ENCODE peak calls at places on chromosome 6, in five cellular contexts. One of them, this sample, is unnamed.

GRCh38 chr6:168272379-168273011 is 47.1 kb downstream of the DACT2 start:
- ATAC-seq in left cardiac atrium: no peak
- ATAC-seq in heart left ventricle: no peak
- ATAC-seq in lung: no peak
- ATAC-seq in stimulated activated naive CD8-positive, alpha-beta T cell treated with anti-CD3 and anti-CD28 coated beads, Interleukin-15, amount 100 ng/mL, for 72 hours: no peak
- ATAC-seq in this sample: no peak

GRCh38 chr6:125748534-125749111 is 809 bp upstream of the HEY2 start:
- ATAC-seq in stimulated activated naive CD8-positive, alpha-beta T cell treated with anti-CD3 and anti-CD28 coated beads, Interleukin-15, amount 100 ng/mL, for 72 hours: no peak
- ATAC-seq in heart left ventricle: no peak
- ATAC-seq in left cardiac atrium: no peak
- ATAC-seq in lung: no peak
- ATAC-seq in this sample: no peak

GRCh38 chr6:134204031-134204430 is 113.9 kb downstream of the SGK1 start:
- ATAC-seq in heart left ventricle: no peak
- ATAC-seq in left cardiac atrium: no peak
- ATAC-seq in lung: no peak
- ATAC-seq in stimulated activated naive CD8-positive, alpha-beta T cell treated with anti-CD3 and anti-CD28 coated beads, Interleukin-15, amount 100 ng/mL, for 72 hours: no peak
- ATAC-seq in this sample: no peak

GRCh38 chr6:154399097-154399496 is 42.5 kb upstream of the IPCEF1 start:
- ATAC-seq in heart left ventricle: no peak
- ATAC-seq in stimulated activated naive CD8-positive, alpha-beta T cell treated with anti-CD3 and anti-CD28 coated beads, Interleukin-15, amount 100 ng/mL, for 72 hours: no peak
- ATAC-seq in left cardiac atrium: no peak
- ATAC-seq in lung: no peak
- ATAC-seq in this sample: no peak

GRCh38 chr6:153129873-153130514 is 1.1 kb downstream of the RGS17 start:
- ATAC-seq in left cardiac atrium: no peak
- ATAC-seq in lung: no peak
- ATAC-seq in stimulated activated naive CD8-positive, alpha-beta T cell treated with anti-CD3 and anti-CD28 coated beads, Interleukin-15, amount 100 ng/mL, for 72 hours: peak
- ATAC-seq in heart left ventricle: no peak
- ATAC-seq in this sample: no peak

GRCh38 chr6:147043994-147044477 is 160.2 kb upstream of the STXBP5 start:
- ATAC-seq in heart left ventricle: no peak
- ATAC-seq in lung: no peak
- ATAC-seq in stimulated activated naive CD8-positive, alpha-beta T cell treated with anti-CD3 and anti-CD28 coated beads, Interleukin-15, amount 100 ng/mL, for 72 hours: no peak
- ATAC-seq in left cardiac atrium: no peak
- ATAC-seq in this sample: no peak

GRCh38 chr6:4313044-4313686 is 177.8 kb upstream of the ECI2 start:
- ATAC-seq in left cardiac atrium: peak
- ATAC-seq in heart left ventricle: peak
- ATAC-seq in lung: peak
- ATAC-seq in stimulated activated naive CD8-positive, alpha-beta T cell treated with anti-CD3 and anti-CD28 coated beads, Interleukin-15, amount 100 ng/mL, for 72 hours: no peak
- ATAC-seq in this sample: no peak

GRCh38 chr6:17863971-17864754 is 123.3 kb downstream of the KIF13A start:
- ATAC-seq in heart left ventricle: peak
- ATAC-seq in stimulated activated naive CD8-positive, alpha-beta T cell treated with anti-CD3 and anti-CD28 coated beads, Interleukin-15, amount 100 ng/mL, for 72 hours: no peak
- ATAC-seq in lung: no peak
- ATAC-seq in left cardiac atrium: no peak
- ATAC-seq in this sample: no peak

GRCh38 chr6:87907521-87907920 is 140.1 kb upstream of the SPACA1 start:
- ATAC-seq in left cardiac atrium: no peak
- ATAC-seq in lung: no peak
- ATAC-seq in heart left ventricle: no peak
- ATAC-seq in stimulated activated naive CD8-positive, alpha-beta T cell treated with anti-CD3 and anti-CD28 coated beads, Interleukin-15, amount 100 ng/mL, for 72 hours: peak
- ATAC-seq in this sample: peak

GRCh38 chr6:167795874-167796667 is 30.6 kb upstream of the AFDN start:
- ATAC-seq in left cardiac atrium: peak
- ATAC-seq in heart left ventricle: peak
- ATAC-seq in lung: peak
- ATAC-seq in stimulated activated naive CD8-positive, alpha-beta T cell treated with anti-CD3 and anti-CD28 coated beads, Interleukin-15, amount 100 ng/mL, for 72 hours: peak
- ATAC-seq in this sample: no peak

GRCh38 chr6:83885984-83886383 is 26.5 kb downstream of the CYB5R4 start:
- ATAC-seq in lung: no peak
- ATAC-seq in left cardiac atrium: no peak
- ATAC-seq in stimulated activated naive CD8-positive, alpha-beta T cell treated with anti-CD3 and anti-CD28 coated beads, Interleukin-15, amount 100 ng/mL, for 72 hours: no peak
- ATAC-seq in heart left ventricle: no peak
- ATAC-seq in this sample: no peak

GRCh38 chr6:143187173-143187908 is 126.7 kb downstream of the AIG1 start:
- ATAC-seq in stimulated activated naive CD8-positive, alpha-beta T cell treated with anti-CD3 and anti-CD28 coated beads, Interleukin-15, amount 100 ng/mL, for 72 hours: no peak
- ATAC-seq in heart left ventricle: peak
- ATAC-seq in left cardiac atrium: peak
- ATAC-seq in lung: no peak
- ATAC-seq in this sample: no peak

GRCh38 chr6:13278184-13278583 is 50.2 kb downstream of the TBC1D7 start:
- ATAC-seq in lung: no peak
- ATAC-seq in heart left ventricle: peak
- ATAC-seq in left cardiac atrium: no peak
- ATAC-seq in stimulated activated naive CD8-positive, alpha-beta T cell treated with anti-CD3 and anti-CD28 coated beads, Interleukin-15, amount 100 ng/mL, for 72 hours: peak
- ATAC-seq in this sample: no peak

GRCh38 chr6:166659581-166659980 is 32.5 kb upstream of the RPS6KA2 start:
- ATAC-seq in heart left ventricle: no peak
- ATAC-seq in stimulated activated naive CD8-positive, alpha-beta T cell treated with anti-CD3 and anti-CD28 coated beads, Interleukin-15, amount 100 ng/mL, for 72 hours: no peak
- ATAC-seq in left cardiac atrium: peak
- ATAC-seq in lung: no peak
- ATAC-seq in this sample: no peak

GRCh38 chr6:160661129-160661723 is 2.8 kb downstream of the LPA start:
- ATAC-seq in heart left ventricle: no peak
- ATAC-seq in stimulated activated naive CD8-positive, alpha-beta T cell treated with anti-CD3 and anti-CD28 coated beads, Interleukin-15, amount 100 ng/mL, for 72 hours: no peak
- ATAC-seq in left cardiac atrium: no peak
- ATAC-seq in lung: no peak
- ATAC-seq in this sample: no peak

GRCh38 chr6:16739329-16739801 is 21.9 kb downstream of the ATXN1 start:
- ATAC-seq in lung: no peak
- ATAC-seq in stimulated activated naive CD8-positive, alpha-beta T cell treated with anti-CD3 and anti-CD28 coated beads, Interleukin-15, amount 100 ng/mL, for 72 hours: no peak
- ATAC-seq in left cardiac atrium: peak
- ATAC-seq in heart left ventricle: peak
- ATAC-seq in this sample: no peak

GRCh38 chr6:75602897-75603395 is 1.3 kb downstream of the SENP6 start:
- ATAC-seq in heart left ventricle: no peak
- ATAC-seq in lung: no peak
- ATAC-seq in left cardiac atrium: no peak
- ATAC-seq in stimulated activated naive CD8-positive, alpha-beta T cell treated with anti-CD3 and anti-CD28 coated beads, Interleukin-15, amount 100 ng/mL, for 72 hours: peak
- ATAC-seq in this sample: peak

GRCh38 chr6:156988276-156989158 is 211.3 kb downstream of the ARID1B start:
- ATAC-seq in heart left ventricle: no peak
- ATAC-seq in stimulated activated naive CD8-positive, alpha-beta T cell treated with anti-CD3 and anti-CD28 coated beads, Interleukin-15, amount 100 ng/mL, for 72 hours: peak
- ATAC-seq in lung: no peak
- ATAC-seq in left cardiac atrium: no peak
- ATAC-seq in this sample: peak

GRCh38 chr6:80165143-80165542 is 58.7 kb downstream of the BCKDHB start:
- ATAC-seq in left cardiac atrium: no peak
- ATAC-seq in stimulated activated naive CD8-positive, alpha-beta T cell treated with anti-CD3 and anti-CD28 coated beads, Interleukin-15, amount 100 ng/mL, for 72 hours: peak
- ATAC-seq in lung: no peak
- ATAC-seq in heart left ventricle: no peak
- ATAC-seq in this sample: peak

GRCh38 chr6:8481727-8482126 is 46.4 kb upstream of the SLC35B3 start:
- ATAC-seq in lung: no peak
- ATAC-seq in heart left ventricle: no peak
- ATAC-seq in stimulated activated naive CD8-positive, alpha-beta T cell treated with anti-CD3 and anti-CD28 coated beads, Interleukin-15, amount 100 ng/mL, for 72 hours: no peak
- ATAC-seq in left cardiac atrium: no peak
- ATAC-seq in this sample: no peak

GRCh38 chr6:53358440-53359087 is 9.8 kb upstream of the ELOVL5 start:
- ATAC-seq in stimulated activated naive CD8-positive, alpha-beta T cell treated with anti-CD3 and anti-CD28 coated beads, Interleukin-15, amount 100 ng/mL, for 72 hours: no peak
- ATAC-seq in left cardiac atrium: no peak
- ATAC-seq in heart left ventricle: no peak
- ATAC-seq in lung: no peak
- ATAC-seq in this sample: peak

GRCh38 chr6:37758647-37759046 is 60.9 kb upstream of the ZFAND3 start:
- ATAC-seq in heart left ventricle: no peak
- ATAC-seq in left cardiac atrium: peak
- ATAC-seq in lung: no peak
- ATAC-seq in stimulated activated naive CD8-positive, alpha-beta T cell treated with anti-CD3 and anti-CD28 coated beads, Interleukin-15, amount 100 ng/mL, for 72 hours: no peak
- ATAC-seq in this sample: no peak

GRCh38 chr6:6515691-6516607 is 72.6 kb upstream of the LY86 start:
- ATAC-seq in lung: peak
- ATAC-seq in stimulated activated naive CD8-positive, alpha-beta T cell treated with anti-CD3 and anti-CD28 coated beads, Interleukin-15, amount 100 ng/mL, for 72 hours: peak
- ATAC-seq in left cardiac atrium: no peak
- ATAC-seq in heart left ventricle: no peak
- ATAC-seq in this sample: peak

GRCh38 chr6:33868143-33868542 is 64.3 kb upstream of the MLN start:
- ATAC-seq in lung: no peak
- ATAC-seq in heart left ventricle: no peak
- ATAC-seq in stimulated activated naive CD8-positive, alpha-beta T cell treated with anti-CD3 and anti-CD28 coated beads, Interleukin-15, amount 100 ng/mL, for 72 hours: no peak
- ATAC-seq in left cardiac atrium: no peak
- ATAC-seq in this sample: no peak

GRCh38 chr6:53499094-53499493 is 45.8 kb downstream of the GCLC start:
- ATAC-seq in heart left ventricle: no peak
- ATAC-seq in left cardiac atrium: no peak
- ATAC-seq in stimulated activated naive CD8-positive, alpha-beta T cell treated with anti-CD3 and anti-CD28 coated beads, Interleukin-15, amount 100 ng/mL, for 72 hours: no peak
- ATAC-seq in lung: no peak
- ATAC-seq in this sample: no peak

GRCh38 chr6:139990865-139991264 is 616.4 kb upstream of the CITED2 start:
- ATAC-seq in left cardiac atrium: peak
- ATAC-seq in heart left ventricle: peak
- ATAC-seq in stimulated activated naive CD8-positive, alpha-beta T cell treated with anti-CD3 and anti-CD28 coated beads, Interleukin-15, amount 100 ng/mL, for 72 hours: no peak
- ATAC-seq in lung: no peak
- ATAC-seq in this sample: no peak

GRCh38 chr6:3757241-3757641 is 5.7 kb upstream of the PXDC1 start:
- ATAC-seq in left cardiac atrium: no peak
- ATAC-seq in stimulated activated naive CD8-positive, alpha-beta T cell treated with anti-CD3 and anti-CD28 coated beads, Interleukin-15, amount 100 ng/mL, for 72 hours: no peak
- ATAC-seq in heart left ventricle: no peak
- ATAC-seq in lung: no peak
- ATAC-seq in this sample: no peak

GRCh38 chr6:126040826-126041225 is 54.5 kb downstream of the TRMT11 start:
- ATAC-seq in heart left ventricle: no peak
- ATAC-seq in left cardiac atrium: no peak
- ATAC-seq in stimulated activated naive CD8-positive, alpha-beta T cell treated with anti-CD3 and anti-CD28 coated beads, Interleukin-15, amount 100 ng/mL, for 72 hours: no peak
- ATAC-seq in lung: peak
- ATAC-seq in this sample: no peak

GRCh38 chr6:156778615-156779205 is 1.5 kb downstream of the ARID1B start:
- ATAC-seq in left cardiac atrium: peak
- ATAC-seq in heart left ventricle: no peak
- ATAC-seq in stimulated activated naive CD8-positive, alpha-beta T cell treated with anti-CD3 and anti-CD28 coated beads, Interleukin-15, amount 100 ng/mL, for 72 hours: peak
- ATAC-seq in lung: peak
- ATAC-seq in this sample: peak

This sample was measured in activated T-helper 17 cell treated with anti-CD3 and anti-CD28 coated beads, Interleukin-2, amount 50 U/mL, for 72 hours.